ENCODE peak calls at places on chromosomes 6 and 20, in four cellular contexts. K, D, G and J are unnamed samples.

GRCh38 chr6:157677235-157677634 is 145.8 kb upstream of the SNX9 start:
- DNase-seq in K (no peak), D (no peak), G (no peak), J (no peak)

GRCh38 chr6:150343434-150343833 is 25.4 kb upstream of the IYD start:
- DNase-seq in G (no peak), D (no peak), K (no peak), J (no peak)

GRCh38 chr6:129929433-129929832 is 68.3 kb upstream of the TMEM244 start:
- DNase-seq in K (no peak), G (peak), D (no peak), J (no peak)

GRCh38 chr6:106511274-106512047 is 117.8 kb downstream of the RTN4IP1 start:
- DNase-seq in G (peak), K (no peak), D (peak), J (no peak)

GRCh38 chr6:77466055-77467028 is 3.1 kb upstream of the HTR1B start:
- DNase-seq in G (peak), K (no peak), D (peak), J (no peak)

GRCh38 chr20:55200317-55200716 is 724.9 kb downstream of the DOK5 start:
- DNase-seq in K (no peak), D (no peak), G (no peak), J (no peak)

GRCh38 chr6:149354009-149354408 is 36.5 kb downstream of the TAB2 start:
- DNase-seq in D (no peak), K (no peak), G (no peak), J (no peak)

GRCh38 chr6:137261393-137262154 is 42.4 kb upstream of the IFNGR1 start:
- DNase-seq in D (no peak), G (peak), K (no peak), J (no peak)

GRCh38 chr6:93021235-93021909 is 398.0 kb downstream of the EPHA7 start:
- DNase-seq in K (no peak), G (no peak), D (no peak), J (no peak)

GRCh38 chr20:50096237-50096636 is 16.7 kb downstream of the UBE2V1 start:
- DNase-seq in K (no peak), G (no peak), D (no peak), J (no peak)

GRCh38 chr20:44017905-44018683 is 103.4 kb downstream of the TOX2 start:
- DNase-seq in K (no peak), G (peak), D (no peak), J (no peak)

GRCh38 chr20:50346372-50347347 is 156.0 kb downstream of the CEBPB start:
- DNase-seq in K (no peak), D (peak), G (peak), J (no peak)

GRCh38 chr20:58092353-58092752 is 136.1 kb downstream of the ANKRD60 start:
- DNase-seq in K (no peak), D (no peak), G (no peak), J (no peak)

GRCh38 chr6:35330541-35331119 is 11.7 kb upstream of the PPARD start:
- DNase-seq in K (no peak), D (no peak), G (no peak), J (no peak)

GRCh38 chr6:156174026-156174880 is 602.9 kb upstream of the ARID1B start:
- DNase-seq in D (no peak), G (no peak), K (no peak), J (no peak)

GRCh38 chr6:8100159-8100854 is 2.0 kb downstream of the EEF1E1 start:
- DNase-seq in D (no peak), K (no peak), G (no peak), J (no peak)

GRCh38 chr6:53104916-53105315 is 39.7 kb downstream of the FBXO9 start:
- DNase-seq in K (no peak), D (no peak), G (no peak), J (no peak)

GRCh38 chr6:164184410-164184809 is 769.9 kb downstream of the QKI start:
- DNase-seq in D (no peak), K (no peak), G (no peak), J (peak)

GRCh38 chr6:54681987-54682386 is 164.6 kb upstream of the FAM83B start:
- DNase-seq in K (no peak), G (no peak), D (no peak), J (no peak)

GRCh38 chr6:142074516-142074915 is 58.2 kb upstream of the GJE1 start:
- DNase-seq in K (no peak), D (no peak), G (no peak), J (no peak)

GRCh38 chr6:27863962-27864905 is 48.0 kb downstream of the OR2B2 start:
- DNase-seq in G (peak), K (no peak), D (no peak), J (no peak)

GRCh38 chr20:57690525-57690924 is 19.3 kb downstream of the PMEPA1 start:
- DNase-seq in K (no peak), G (no peak), D (no peak), J (no peak)

GRCh38 chr6:113350521-113350920 is 506.6 kb upstream of the MARCKS start:
- DNase-seq in K (no peak), G (no peak), D (no peak), J (no peak)

GRCh38 chr6:35769211-35769610 is 7.2 kb upstream of the CLPSL2 start:
- DNase-seq in G (no peak), K (no peak), D (no peak), J (no peak)

GRCh38 chr20:43916073-43916874 is 1.6 kb downstream of the TOX2 start:
- DNase-seq in K (no peak), G (no peak), D (no peak), J (no peak)

GRCh38 chr6:118551063-118551672 is 3.1 kb downstream of the PLN start:
- DNase-seq in G (peak), K (no peak), D (no peak), J (no peak)

GRCh38 chr6:127520061-127520460 is 926 bp upstream of the MTCL3 start:
- DNase-seq in G (no peak), D (no peak), K (no peak), J (no peak)

GRCh38 chr6:4348462-4349112 is 213.2 kb upstream of the ECI2 start:
- DNase-seq in K (no peak), G (no peak), D (no peak), J (peak)

GRCh38 chr6:33886673-33887144 is 82.9 kb upstream of the MLN start:
- DNase-seq in K (no peak), G (peak), D (peak), J (no peak)

GRCh38 chr20:51514836-51515235 is 27.7 kb downstream of the NFATC2 start:
- DNase-seq in D (no peak), G (no peak), K (no peak), J (no peak)

GRCh38 chr6:81934936-81935335 is 182.5 kb upstream of the TENT5A start:
- DNase-seq in K (no peak), D (no peak), G (no peak), J (no peak)

DNA sequence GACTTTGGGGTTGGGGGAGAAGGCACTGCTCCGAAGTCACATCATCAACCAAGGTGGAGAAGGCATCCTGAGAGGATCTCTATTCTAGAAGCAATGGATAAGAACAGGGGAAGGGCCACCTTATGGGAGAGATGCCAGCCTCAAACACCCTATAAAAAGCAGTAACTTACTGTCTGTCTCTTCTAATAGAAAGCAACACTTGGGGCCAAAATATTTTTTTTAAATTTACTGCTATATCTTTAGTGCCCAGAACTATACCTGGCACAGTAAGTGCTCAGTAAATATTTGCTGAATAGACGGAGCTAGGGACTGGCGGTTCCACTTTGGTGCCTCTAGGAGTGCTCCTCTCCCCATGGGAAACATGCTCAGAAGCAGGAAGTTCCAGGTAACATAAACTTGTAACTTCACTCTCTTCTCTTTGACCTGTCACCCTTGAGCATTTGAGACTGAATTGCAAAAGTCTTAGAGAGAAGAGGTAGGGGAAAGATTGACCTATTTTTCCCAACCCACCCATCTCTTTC is 807 bp upstream of the OTOR start:
- DNase-seq in G (no peak), K (no peak), D (no peak), J (no peak)
- TF ChIP-seq CTCF in G (no peak), K (no peak), D (no peak), J (no peak)

GRCh38 chr6:47097092-47097945 is 55.2 kb upstream of the ADGRF1 start:
- DNase-seq in K (no peak), D (peak), G (peak), J (no peak)
- TF ChIP-seq CTCF in K (no peak), D (peak), G (peak), J (peak)

GRCh38 chr6:89082439-89082838 is 1.9 kb downstream of the PNRC1 start:
- DNase-seq in K (no peak), G (peak), D (no peak), J (no peak)

GRCh38 chr6:89079611-89080213 is 839 bp upstream of the PNRC1 start:
- DNase-seq in G (peak), D (no peak), K (peak), J (no peak)

GRCh38 chr6:89081129-89081422 is 525 bp downstream of the PNRC1 start:
- DNase-seq in K (peak), D (no peak), G (no peak), J (no peak)

GRCh38 chr6:89080281-89081128 is at the start of gene PNRC1:
- DNase-seq in D (peak), K (peak), G (peak), J (peak)

DNA sequence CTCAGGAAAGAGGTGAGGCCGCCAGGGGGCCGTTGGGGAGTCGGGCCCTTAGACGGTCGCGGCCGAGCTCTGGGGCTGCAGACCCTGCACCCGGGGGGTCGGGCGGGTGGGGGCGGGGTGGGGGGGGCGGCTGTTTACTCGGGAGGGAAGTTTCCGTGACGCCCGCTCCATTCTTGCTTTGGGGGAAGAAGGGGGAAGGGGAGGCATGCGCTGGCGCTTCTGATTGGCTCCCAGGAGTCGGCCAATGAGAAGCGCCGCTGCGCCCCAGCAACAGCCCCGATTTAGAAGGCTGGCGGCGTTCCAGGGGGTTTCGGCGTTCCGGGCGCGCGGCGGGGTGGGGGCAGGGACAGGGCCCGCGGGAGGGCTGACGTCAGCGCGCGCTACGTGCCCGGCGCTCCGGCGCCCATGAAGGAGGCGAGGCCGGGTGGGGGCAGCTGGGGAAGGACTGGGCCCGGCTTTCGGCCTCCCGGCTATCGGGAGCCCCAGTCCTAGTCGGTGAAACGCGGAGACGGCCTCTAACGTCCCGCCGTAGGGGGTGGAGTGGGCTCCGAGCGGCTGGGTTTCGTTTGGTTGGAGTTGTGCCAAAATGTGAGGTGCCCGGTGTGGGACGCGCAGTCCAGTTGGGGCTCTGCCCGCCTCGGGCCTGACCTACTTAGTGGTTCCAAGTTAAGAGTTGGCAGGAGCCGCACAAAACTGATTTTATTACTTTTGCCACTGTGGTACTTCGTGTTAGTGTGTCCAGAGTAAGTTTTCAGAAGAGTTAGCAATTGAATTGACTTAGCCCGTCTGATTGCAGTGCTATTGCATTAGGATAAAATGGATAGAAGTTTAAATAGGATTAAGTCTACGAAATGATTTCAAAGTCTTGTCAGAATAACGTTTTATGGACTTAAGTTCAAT is 1.1 kb downstream of the PNRC1 start:
- DNase-seq in G (peak), D (peak), K (peak), J (peak)
- TF ChIP-seq CTCF in G (no peak), D (no peak), K (no peak), J (no peak)

GRCh38 chr6:3131695-3132094 is 13.2 kb downstream of the BPHL start:
- DNase-seq in K (no peak), G (no peak), D (no peak), J (no peak)

GRCh38 chr6:3136361-3136760 is 17.9 kb downstream of the BPHL start:
- DNase-seq in K (no peak), D (no peak), G (no peak), J (no peak)

GRCh38 chr6:3137057-3137777 is 18.7 kb downstream of the BPHL start:
- DNase-seq in G (no peak), D (no peak), K (no peak), J (no peak)

GRCh38 chr6:3135668-3136297 is 17.3 kb downstream of the BPHL start:
- DNase-seq in K (no peak), G (no peak), D (no peak), J (no peak)

GRCh38 chr6:3133515-3133914 is 15.0 kb downstream of the BPHL start:
- DNase-seq in G (no peak), D (no peak), K (no peak), J (no peak)
- TF ChIP-seq CTCF in G (no peak), D (no peak), K (no peak), J (no peak)

GRCh38 chr20:37542281-37542680 is 14.6 kb upstream of the BLCAP start:
- DNase-seq in D (no peak), G (peak), K (no peak), J (no peak)

GRCh38 chr20:37545516-37545915 is 17.8 kb upstream of the BLCAP start:
- DNase-seq in D (no peak), K (no peak), G (no peak), J (no peak)

GRCh38 chr20:37541326-37541725 is 13.7 kb upstream of the BLCAP start:
- DNase-seq in K (no peak), D (no peak), G (no peak), J (no peak)

GRCh38 chr20:37544386-37544785 is 16.7 kb upstream of the BLCAP start:
- DNase-seq in K (no peak), G (no peak), D (no peak), J (no peak)

GRCh38 chr20:37543828-37544227 is 16.2 kb upstream of the BLCAP start:
- DNase-seq in K (no peak), G (peak), D (no peak), J (no peak)
- TF ChIP-seq CTCF in K (no peak), G (peak), D (no peak), J (peak)

DNA sequence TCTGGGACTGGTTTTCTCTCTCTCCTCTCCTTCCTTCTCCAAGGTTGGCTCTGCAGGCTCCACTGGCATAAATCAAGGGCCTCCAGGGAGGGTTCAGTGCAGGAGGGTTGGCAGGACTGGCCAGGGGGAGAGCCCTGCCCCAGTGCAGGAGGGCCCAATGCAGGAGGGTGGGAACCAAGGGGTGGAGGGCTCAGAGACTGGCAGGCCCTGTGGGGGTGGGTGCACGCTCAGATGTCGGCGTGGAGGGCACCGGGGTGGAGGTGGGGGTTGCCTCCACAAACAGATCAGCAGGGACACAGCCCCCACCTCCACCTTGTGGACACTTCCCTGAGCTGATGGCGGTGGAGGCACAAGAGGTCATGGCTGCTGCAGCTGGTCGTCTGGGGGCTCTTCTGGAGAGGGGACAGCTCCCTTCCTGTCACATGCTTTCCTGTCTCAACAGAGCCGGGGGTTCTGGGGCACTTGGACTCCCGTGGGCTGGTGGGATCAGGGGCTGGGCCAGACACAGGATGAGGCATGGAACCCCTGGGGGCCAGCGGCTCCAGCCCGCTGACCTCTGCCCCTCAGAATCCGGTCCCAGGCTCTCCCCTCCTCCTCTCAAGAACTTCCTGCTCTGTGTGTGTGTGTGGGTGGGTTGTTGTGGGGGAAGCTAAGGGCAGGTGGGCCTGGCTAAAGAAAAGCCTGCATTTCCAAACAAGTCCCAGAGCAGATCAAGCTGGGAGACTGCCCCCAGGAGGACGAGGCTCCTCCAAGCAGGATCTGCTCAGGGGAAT is 2.7 kb upstream of the ABHD16B start:
- DNase-seq in D (no peak), K (no peak), G (peak), J (no peak)
- TF ChIP-seq CTCF in D (peak), K (no peak), G (peak), J (peak)

GRCh38 chr6:111894272-111894671 is 21.0 kb upstream of the FYN start:
- DNase-seq in D (no peak), K (no peak), G (peak), J (no peak)
- TF ChIP-seq CTCF in D (no peak), K (no peak), G (no peak), J (no peak)

DNA sequence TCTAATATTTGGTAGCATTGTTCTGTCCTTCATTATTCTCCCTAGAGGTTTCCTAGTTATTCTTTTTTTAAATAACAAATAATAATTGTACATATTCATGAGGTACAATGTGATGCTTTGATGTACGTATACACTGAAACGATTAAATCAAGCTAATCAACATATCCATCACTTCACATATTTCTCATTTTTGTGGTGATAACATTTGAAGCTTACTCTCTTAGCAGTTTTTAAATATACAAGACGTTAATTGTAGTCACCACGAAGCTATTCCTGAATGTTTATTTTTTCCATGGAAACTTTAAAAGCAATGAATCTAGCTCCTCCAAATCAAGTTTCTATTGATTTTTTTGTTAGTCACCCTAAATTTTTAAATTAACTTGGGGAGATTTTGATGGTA is 116.5 kb upstream of the PRND start:
- DNase-seq in G (no peak), D (no peak), K (no peak), J (no peak)
- TF ChIP-seq CTCF in G (no peak), D (no peak), K (no peak), J (no peak)

DNA sequence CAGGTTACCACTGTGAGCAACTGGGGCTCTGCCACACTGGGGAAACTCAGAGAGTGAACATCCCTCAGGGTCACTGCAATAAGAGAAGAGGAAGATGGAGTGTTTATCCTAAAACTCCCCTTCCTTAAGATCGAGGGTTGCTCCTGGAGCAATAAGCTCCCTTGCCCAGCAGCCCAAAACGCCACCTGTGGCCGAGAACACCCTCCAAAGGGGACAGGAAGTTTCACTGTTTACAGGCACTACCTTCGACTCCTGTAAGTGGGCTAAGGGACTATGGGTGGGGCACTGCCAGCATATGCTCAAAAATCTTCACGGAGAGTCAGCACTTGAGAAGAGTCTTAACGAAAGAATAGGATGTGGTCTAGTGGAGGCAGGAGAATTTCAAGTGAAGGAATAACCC is 132.5 kb downstream of the FAXC start:
- DNase-seq in D (no peak), K (no peak), G (no peak), J (no peak)
- TF ChIP-seq CTCF in D (no peak), K (no peak), G (no peak), J (no peak)